ENCODE peak calls at places on chromosomes 3 and 15, in five cellular contexts. One of them, this sample, is unnamed.

GRCh38 chr15:95304116-95304873 is 1026.2 kb upstream of the NR2F2 start:
- DNase-seq in H9: no peak
- DNase-seq in psoas muscle: no peak
- DNase-seq in effector CD8-positive, alpha-beta T cell: no peak
- DNase-seq in AG04450: peak; percentile 91
- DNase-seq in this sample: no peak

GRCh38 chr3:17355591-17355990 is 386.8 kb downstream of the TBC1D5 start:
- DNase-seq in H9: no peak
- DNase-seq in psoas muscle: no peak
- DNase-seq in effector CD8-positive, alpha-beta T cell: no peak
- DNase-seq in AG04450: no peak
- DNase-seq in this sample: no peak

GRCh38 chr3:67559029-67559605 is 95.3 kb downstream of the SUCLG2 start:
- DNase-seq in H9: no peak
- DNase-seq in psoas muscle: no peak
- DNase-seq in effector CD8-positive, alpha-beta T cell: no peak
- DNase-seq in AG04450: no peak
- DNase-seq in this sample: no peak

GRCh38 chr15:69576035-69576526 is 123.5 kb downstream of the RPLP1 start:
- DNase-seq in H9: peak; percentile 51
- DNase-seq in psoas muscle: peak; percentile 61
- DNase-seq in effector CD8-positive, alpha-beta T cell: peak; percentile 40
- DNase-seq in AG04450: no peak
- DNase-seq in this sample: no peak

GRCh38 chr3:14125193-14126016 is 553 bp downstream of the TMEM43 start:
- DNase-seq in H9: peak; percentile 80
- DNase-seq in psoas muscle: peak; percentile 81
- DNase-seq in effector CD8-positive, alpha-beta T cell: no peak
- DNase-seq in AG04450: peak; percentile 74
- DNase-seq in this sample: peak; percentile 72

GRCh38 chr3:20336572-20336971 is 150.6 kb upstream of the SGO1 start:
- DNase-seq in H9: no peak
- DNase-seq in psoas muscle: no peak
- DNase-seq in effector CD8-positive, alpha-beta T cell: no peak
- DNase-seq in AG04450: no peak
- DNase-seq in this sample: no peak

GRCh38 chr3:21059409-21059808 is 691.6 kb downstream of the ZNF385D start:
- DNase-seq in H9: no peak
- DNase-seq in psoas muscle: no peak
- DNase-seq in effector CD8-positive, alpha-beta T cell: no peak
- DNase-seq in AG04450: no peak
- DNase-seq in this sample: no peak

GRCh38 chr3:41652506-41652905 is 309.4 kb downstream of the ULK4 start:
- DNase-seq in H9: no peak
- DNase-seq in psoas muscle: no peak
- DNase-seq in effector CD8-positive, alpha-beta T cell: no peak
- DNase-seq in AG04450: no peak
- DNase-seq in this sample: no peak

GRCh38 chr15:69861331-69862171 is 236.2 kb downstream of the TLE3 start:
- DNase-seq in H9: no peak
- DNase-seq in psoas muscle: no peak
- DNase-seq in effector CD8-positive, alpha-beta T cell: no peak
- DNase-seq in AG04450: no peak
- DNase-seq in this sample: no peak

GRCh38 chr3:145094355-145094941 is 1066.5 kb downstream of the PLOD2 start:
- DNase-seq in H9: no peak
- DNase-seq in psoas muscle: no peak
- DNase-seq in effector CD8-positive, alpha-beta T cell: no peak
- DNase-seq in AG04450: peak; percentile 16
- DNase-seq in this sample: no peak

GRCh38 chr15:38072007-38072506 is 137.6 kb downstream of the TMCO5A start:
- DNase-seq in H9: no peak
- DNase-seq in psoas muscle: no peak
- DNase-seq in effector CD8-positive, alpha-beta T cell: no peak
- DNase-seq in AG04450: no peak
- DNase-seq in this sample: no peak

GRCh38 chr3:181317521-181317920 is 328.0 kb upstream of the DNAJC19 start:
- DNase-seq in H9: no peak
- DNase-seq in psoas muscle: no peak
- DNase-seq in effector CD8-positive, alpha-beta T cell: no peak
- DNase-seq in AG04450: no peak
- DNase-seq in this sample: no peak

GRCh38 chr15:90101130-90101968 is 919 bp downstream of the IDH2 start:
- DNase-seq in H9: peak; percentile 52
- DNase-seq in psoas muscle: peak; percentile 46
- DNase-seq in effector CD8-positive, alpha-beta T cell: peak; percentile 13
- DNase-seq in AG04450: no peak
- DNase-seq in this sample: no peak

GRCh38 chr15:84953136-84953535 is 28.5 kb upstream of the PDE8A start:
- DNase-seq in H9: no peak
- DNase-seq in psoas muscle: no peak
- DNase-seq in effector CD8-positive, alpha-beta T cell: no peak
- DNase-seq in AG04450: no peak
- DNase-seq in this sample: no peak

GRCh38 chr3:88031543-88032148 is 27.2 kb downstream of the CGGBP1 start:
- DNase-seq in H9: no peak
- DNase-seq in psoas muscle: no peak
- DNase-seq in effector CD8-positive, alpha-beta T cell: no peak
- DNase-seq in AG04450: no peak
- DNase-seq in this sample: no peak

GRCh38 chr3:129121016-129121791 is 400 bp downstream of the RAB43 start:
- DNase-seq in H9: no peak
- DNase-seq in psoas muscle: peak; percentile 28
- DNase-seq in effector CD8-positive, alpha-beta T cell: peak; percentile 41
- DNase-seq in AG04450: no peak
- DNase-seq in this sample: no peak

GRCh38 chr3:42101048-42101447 is 9.9 kb downstream of the TRAK1 start:
- DNase-seq in H9: no peak
- DNase-seq in psoas muscle: peak; percentile 55
- DNase-seq in effector CD8-positive, alpha-beta T cell: no peak
- DNase-seq in AG04450: peak; percentile 32
- DNase-seq in this sample: peak; percentile 51

GRCh38 chr3:157142315-157142714 is 17.6 kb downstream of the CCNL1 start:
- DNase-seq in H9: no peak
- DNase-seq in psoas muscle: no peak
- DNase-seq in effector CD8-positive, alpha-beta T cell: no peak
- DNase-seq in AG04450: no peak
- DNase-seq in this sample: no peak

GRCh38 chr3:3302964-3303363 is 123.5 kb upstream of the CRBN start:
- DNase-seq in H9: no peak
- DNase-seq in psoas muscle: no peak
- DNase-seq in effector CD8-positive, alpha-beta T cell: no peak
- DNase-seq in AG04450: no peak
- DNase-seq in this sample: no peak

GRCh38 chr15:81256916-81257315 is 60.2 kb downstream of the IL16 start:
- DNase-seq in H9: no peak
- DNase-seq in psoas muscle: no peak
- DNase-seq in effector CD8-positive, alpha-beta T cell: no peak
- DNase-seq in AG04450: no peak
- DNase-seq in this sample: no peak

GRCh38 chr15:38768970-38769369 is 204.4 kb upstream of the RASGRP1 start:
- DNase-seq in H9: peak; percentile 42
- DNase-seq in psoas muscle: peak; percentile 21
- DNase-seq in effector CD8-positive, alpha-beta T cell: no peak
- DNase-seq in AG04450: peak; percentile 7
- DNase-seq in this sample: no peak

GRCh38 chr15:43775411-43775965 is 1.3 kb downstream of the ELL3 start:
- DNase-seq in H9: peak; percentile 76
- DNase-seq in psoas muscle: peak; percentile 33
- DNase-seq in effector CD8-positive, alpha-beta T cell: no peak
- DNase-seq in AG04450: no peak
- DNase-seq in this sample: peak; percentile 79